ENCODE peak calls at places on chromosomes 16 and 17, in eight cellular contexts. X, H, G, D, J, S, T and K are unnamed samples.

GRCh38 chr17:40557531-40558299 is 7.6 kb downstream of the CCR7 start:
- DNase-seq in J (no peak), T (no peak), G (no peak), X (no peak), H (peak), S (no peak), D (peak), K (no peak)

GRCh38 chr17:39208136-39208535 is 8.1 kb downstream of the RPL19 start:
- DNase-seq in G (no peak), D (no peak), T (peak), S (peak), H (no peak), X (no peak), J (no peak), K (no peak)

GRCh38 chr17:57879437-57880085 is 29.7 kb upstream of the MRPS23 start:
- DNase-seq in H (no peak), D (no peak), J (no peak), X (no peak), T (no peak), S (no peak), G (no peak), K (no peak)

GRCh38 chr16:53156516-53156915 is 101.7 kb downstream of the CHD9 start:
- DNase-seq in D (no peak), S (no peak), J (no peak), H (no peak), G (peak), T (no peak), X (no peak), K (no peak)

GRCh38 chr17:40174528-40174927 is 2.7 kb upstream of the RAPGEFL1 start:
- DNase-seq in X (no peak), D (no peak), J (no peak), T (no peak), G (no peak), S (no peak), H (no peak), K (no peak)

GRCh38 chr16:3120435-3120834 is 8.0 kb downstream of the ZNF205 start:
- DNase-seq in S (no peak), T (no peak), X (no peak), J (no peak), G (no peak), H (no peak), D (no peak), K (no peak)

GRCh38 chr17:38735161-38735997 is 5.2 kb downstream of the CISD3 start:
- DNase-seq in X (peak), H (peak), J (peak), T (peak), D (peak), S (peak), G (peak), K (peak)

GRCh38 chr17:28333083-28333746 is 2.1 kb downstream of the IFT20 start:
- DNase-seq in G (no peak), J (peak), X (no peak), S (no peak), D (no peak), T (no peak), H (no peak), K (no peak)

GRCh38 chr17:383771-384621 is 31.4 kb upstream of the RPH3AL start:
- DNase-seq in T (no peak), X (no peak), J (no peak), S (no peak), D (no peak), G (no peak), H (no peak), K (no peak)

GRCh38 chr16:71230122-71230845 is at the start of gene HYDIN:
- DNase-seq in H (peak), S (peak), G (peak), D (no peak), T (peak), J (peak), X (no peak), K (peak)

GRCh38 chr17:73901249-73901648 is 257.0 kb upstream of the SDK2 start:
- DNase-seq in X (no peak), D (no peak), S (no peak), T (no peak), G (no peak), H (no peak), J (no peak), K (no peak)

GRCh38 chr16:87319997-87320491 is 2.9 kb upstream of the C16orf95 start:
- DNase-seq in G (no peak), J (no peak), X (no peak), D (no peak), T (no peak), H (no peak), S (no peak), K (no peak)

GRCh38 chr17:67602974-67603373 is 114.8 kb upstream of the NOL11 start:
- DNase-seq in S (peak), J (peak), T (no peak), H (no peak), G (peak), D (peak), X (peak), K (no peak)

GRCh38 chr17:64183815-64184397 is 54.0 kb upstream of the ERN1 start:
- DNase-seq in X (no peak), D (no peak), S (no peak), T (no peak), H (no peak), G (peak), J (peak), K (no peak)

GRCh38 chr17:10775058-10775457 is 28.8 kb downstream of the TMEM238L start:
- DNase-seq in G (no peak), J (no peak), X (no peak), T (no peak), D (no peak), S (no peak), H (no peak), K (peak)

GRCh38 chr17:64331946-64332493 is 58.6 kb downstream of the PECAM1 start:
- DNase-seq in J (no peak), H (peak), G (no peak), D (no peak), T (no peak), S (no peak), X (no peak), K (no peak)

GRCh38 chr17:45437461-45438283 is 5.0 kb upstream of the ARHGAP27 start:
- DNase-seq in G (no peak), S (no peak), H (no peak), T (no peak), J (no peak), X (no peak), D (no peak), K (no peak)

GRCh38 chr16:11833951-11834695 is 17.2 kb downstream of the RSL1D1 start:
- DNase-seq in S (no peak), H (no peak), T (no peak), D (no peak), G (peak), J (peak), X (no peak), K (no peak)

GRCh38 chr16:82264781-82265180 is 94.8 kb upstream of the MPHOSPH6 start:
- DNase-seq in J (no peak), X (no peak), G (no peak), S (peak), T (no peak), D (no peak), H (no peak), K (no peak)

GRCh38 chr16:12255473-12255872 is 278.9 kb downstream of the SNX29 start:
- DNase-seq in H (no peak), X (no peak), G (no peak), T (no peak), D (no peak), S (no peak), J (no peak), K (no peak)

GRCh38 chr17:57369509-57369945 is 113.2 kb downstream of the MSI2 start:
- DNase-seq in J (peak), X (no peak), D (no peak), G (no peak), S (no peak), T (no peak), H (no peak), K (no peak)

GRCh38 chr16:89358030-89359005 is 132.0 kb downstream of the ANKRD11 start:
- DNase-seq in H (peak), X (peak), D (no peak), T (no peak), G (no peak), S (no peak), J (no peak), K (no peak)

GRCh38 chr16:10938321-10938720 is 3.9 kb downstream of the DEXI start:
- DNase-seq in J (no peak), H (no peak), G (no peak), D (peak), T (no peak), S (no peak), X (no peak), K (no peak)

GRCh38 chr17:2418572-2418971 is 17.7 kb upstream of the MNT start:
- DNase-seq in J (peak), H (no peak), G (no peak), D (no peak), S (no peak), T (no peak), X (no peak), K (no peak)

GRCh38 chr16:55728797-55729196 is 73.0 kb downstream of the SLC6A2 start:
- DNase-seq in J (no peak), S (no peak), H (no peak), T (no peak), X (no peak), G (no peak), D (no peak), K (no peak)

GRCh38 chr17:80261159-80261894 is 675 bp downstream of the RNF213 start:
- DNase-seq in D (peak), G (peak), X (peak), J (peak), T (no peak), H (peak), S (peak), K (peak)

GRCh38 chr16:23557779-23558330 is 328 bp downstream of the UBFD1 start:
- DNase-seq in X (no peak), D (peak), T (peak), S (peak), J (peak), G (peak), H (peak), K (no peak)

GRCh38 chr17:43820759-43821158 is 12.2 kb downstream of the MPP3 start:
- DNase-seq in H (no peak), T (no peak), X (no peak), S (no peak), G (no peak), J (no peak), D (no peak), K (no peak)

GRCh38 chr17:48997827-48998556 is 807 bp downstream of the IGF2BP1 start:
- DNase-seq in D (peak), H (no peak), X (no peak), S (no peak), T (no peak), J (peak), G (no peak), K (no peak)

GRCh38 chr17:28101919-28102318 is 59.4 kb downstream of the NLK start:
- DNase-seq in T (no peak), X (no peak), S (no peak), H (no peak), J (no peak), G (no peak), D (no peak), K (no peak)

GRCh38 chr16:12089492-12090161 is 113.1 kb downstream of the SNX29 start:
- DNase-seq in X (peak), D (peak), J (peak), H (peak), G (peak), S (peak), T (no peak), K (peak)

GRCh38 chr16:54928016-54928356 is 2.7 kb upstream of the IRX5 start:
- DNase-seq in D (no peak), J (peak), X (no peak), H (no peak), T (no peak), S (peak), G (no peak), K (no peak)

GRCh38 chr17:44914148-44914547 is 1.2 kb downstream of the GFAP start:
- DNase-seq in S (no peak), J (no peak), H (peak), G (no peak), T (no peak), D (no peak), X (no peak), K (no peak)

GRCh38 chr17:17403899-17404576 is 72.8 kb upstream of the MED9 start:
- DNase-seq in T (no peak), X (peak), S (peak), D (peak), J (no peak), H (no peak), G (no peak), K (peak)

GRCh38 chr16:69311533-69312388 is 611 bp downstream of the VPS4A start:
- DNase-seq in X (peak), T (no peak), H (no peak), D (peak), G (peak), S (no peak), J (peak), K (peak)

GRCh38 chr17:74059471-74059870 is 144.0 kb upstream of the RPL38 start:
- DNase-seq in S (peak), G (no peak), J (no peak), H (no peak), X (no peak), T (no peak), D (no peak), K (no peak)

GRCh38 chr17:83162035-83162745 is 82.8 kb downstream of the METRNL start:
- DNase-seq in S (no peak), X (no peak), G (no peak), H (no peak), J (no peak), D (no peak), T (no peak), K (no peak)